ENCODE peak calls at places on chromosomes 4 and X, in nine cellular contexts. X is Calu3; Z is NCI-H1092; D is lower leg skin; W is activated CD4-positive, alpha-beta T cell treated with anti-CD3 and anti-CD28 coated beads for 1 hour; V is NCI-H1694; R is psoas muscle; T is stimulated activated CD4-positive, alpha-beta T cell treated with anti-CD3 and anti-CD28 coated beads, Interleukin-1b, Interleukin-23, amount 100 ng/mL, for 24 hours; Y is NCI-H1105. A is an unnamed sample.

GRCh38 chrX:39492495-39493162 is 605.1 kb downstream of the BCOR start:
- DNase-seq in X (no peak), T (no peak), R (no peak), W (no peak), D (no peak), V (no peak), Z (no peak), Y (no peak), A (no peak)

GRCh38 chr4:1207603-1208265 is 35.4 kb upstream of the SPON2 start:
- DNase-seq in T (no peak), Y (no peak), R (peak), D (peak), Z (peak), W (no peak), X (no peak), V (peak), A (no peak)

GRCh38 chr4:121738780-121739547 is 26.0 kb downstream of the SMIM43 start:
- DNase-seq in D (no peak), V (no peak), R (no peak), Y (no peak), Z (no peak), T (no peak), W (no peak), X (no peak), A (no peak)

GRCh38 chr4:95296052-95296451 is 252.7 kb downstream of the UNC5C start:
- DNase-seq in R (no peak), W (no peak), V (no peak), Y (no peak), T (no peak), D (no peak), Z (no peak), X (no peak), A (no peak)

GRCh38 chr4:32661229-32661628 is 1941.1 kb downstream of the PCDH7 start:
- DNase-seq in D (no peak), Y (no peak), T (no peak), V (no peak), W (no peak), X (no peak), R (no peak), Z (no peak), A (no peak)

GRCh38 chr4:145756244-145756643 is 76.3 kb downstream of the C4orf51 start:
- DNase-seq in X (no peak), Y (no peak), V (no peak), Z (no peak), R (no peak), D (no peak), W (no peak), T (no peak), A (no peak)

GRCh38 chrX:67614414-67614813 is 70.6 kb downstream of the AR start:
- DNase-seq in W (no peak), D (no peak), V (no peak), Y (no peak), T (no peak), Z (no peak), X (no peak), R (no peak), A (no peak)

GRCh38 chrX:3312109-3312508 is 34.3 kb downstream of the MXRA5 start:
- DNase-seq in V (no peak), D (no peak), T (no peak), Y (no peak), X (no peak), R (no peak), Z (no peak), W (no peak), A (no peak)

GRCh38 chrX:18348047-18348446 is 6.4 kb downstream of the SCML2 start:
- DNase-seq in V (no peak), Z (no peak), W (no peak), T (no peak), R (no peak), Y (no peak), X (no peak), D (no peak), A (no peak)

A was measured in NCI-H2029 treated with DMSO at 0.1 percent for 48 hours.